ENCODE peak calls at places on chromosome 4, in four cellular contexts. One of them, this sample, is unnamed.

GRCh38 chr4:142160509-142160908 is 524.1 kb downstream of the IL15 start:
- DNase-seq in GM23248: no peak
- DNase-seq in heart right ventricle: no peak
- DNase-seq in breast epithelium: no peak
- DNase-seq in this sample: no peak

GRCh38 chr4:89708903-89709361 is 128.0 kb downstream of the SNCA start:
- DNase-seq in heart right ventricle: no peak
- DNase-seq in breast epithelium: no peak
- DNase-seq in GM23248: no peak
- DNase-seq in this sample: peak; percentile 34

GRCh38 chr4:70269674-70270073 is 27.3 kb downstream of the CSN3 start:
- DNase-seq in heart right ventricle: no peak
- DNase-seq in GM23248: peak; percentile 4
- DNase-seq in breast epithelium: no peak
- DNase-seq in this sample: no peak

GRCh38 chr4:99852199-99852718 is 35.6 kb downstream of the DAPP1 start:
- DNase-seq in breast epithelium: no peak
- DNase-seq in heart right ventricle: no peak
- DNase-seq in GM23248: no peak
- DNase-seq in this sample: no peak

GRCh38 chr4:69881173-69881773 is 21.3 kb upstream of the SULT1E1 start:
- DNase-seq in breast epithelium: no peak
- DNase-seq in heart right ventricle: no peak
- DNase-seq in GM23248: peak; percentile 77
- DNase-seq in this sample: no peak

GRCh38 chr4:17469931-17470674 is 41.8 kb downstream of the QDPR start:
- DNase-seq in GM23248: no peak
- DNase-seq in heart right ventricle: no peak
- DNase-seq in breast epithelium: no peak
- DNase-seq in this sample: no peak

GRCh38 chr4:158353541-158354304 is 143.4 kb downstream of the TMEM144 start:
- DNase-seq in breast epithelium: no peak
- DNase-seq in GM23248: no peak
- DNase-seq in heart right ventricle: no peak
- DNase-seq in this sample: no peak

GRCh38 chr4:163592207-163592606 is 97.7 kb downstream of the TMA16 start:
- DNase-seq in GM23248: no peak
- DNase-seq in heart right ventricle: no peak
- DNase-seq in breast epithelium: no peak
- DNase-seq in this sample: no peak

GRCh38 chr4:96983830-96984229 is 1143.9 kb downstream of the PDHA2 start:
- DNase-seq in heart right ventricle: no peak
- DNase-seq in GM23248: no peak
- DNase-seq in breast epithelium: no peak
- DNase-seq in this sample: no peak

GRCh38 chr4:81724925-81725329 is 253.2 kb upstream of the RASGEF1B start:
- DNase-seq in breast epithelium: no peak
- DNase-seq in heart right ventricle: peak; percentile 15
- DNase-seq in GM23248: peak; percentile 2
- DNase-seq in this sample: no peak

GRCh38 chr4:95643627-95644026 is 94.9 kb upstream of the UNC5C start:
- DNase-seq in heart right ventricle: no peak
- DNase-seq in GM23248: no peak
- DNase-seq in breast epithelium: no peak
- DNase-seq in this sample: no peak

GRCh38 chr4:187814737-187815465 is 180.7 kb upstream of the ZFP42 start:
- DNase-seq in GM23248: peak; percentile 2
- DNase-seq in heart right ventricle: peak; percentile 7
- DNase-seq in breast epithelium: no peak
- DNase-seq in this sample: no peak

GRCh38 chr4:8281519-8282133 is 12.1 kb downstream of the HTRA3 start:
- DNase-seq in heart right ventricle: peak; percentile 85
- DNase-seq in GM23248: peak; percentile 54
- DNase-seq in breast epithelium: no peak
- DNase-seq in this sample: no peak

GRCh38 chr4:95409127-95409526 is 139.6 kb downstream of the UNC5C start:
- DNase-seq in heart right ventricle: no peak
- DNase-seq in GM23248: no peak
- DNase-seq in breast epithelium: no peak
- DNase-seq in this sample: no peak

GRCh38 chr4:122842984-122843531 is 16.4 kb downstream of the FGF2 start:
- DNase-seq in heart right ventricle: no peak
- DNase-seq in GM23248: peak; percentile 48
- DNase-seq in breast epithelium: no peak
- DNase-seq in this sample: no peak

GRCh38 chr4:129218355-129218754 is 122.4 kb downstream of the C4orf33 start:
- DNase-seq in breast epithelium: no peak
- DNase-seq in GM23248: peak; percentile 14
- DNase-seq in heart right ventricle: no peak
- DNase-seq in this sample: peak; percentile 5

GRCh38 chr4:1497189-1497801 is 91.1 kb upstream of the NKX1-1 start:
- DNase-seq in breast epithelium: no peak
- DNase-seq in GM23248: no peak
- DNase-seq in heart right ventricle: no peak
- DNase-seq in this sample: no peak

GRCh38 chr4:132266374-132266773 is 882.7 kb upstream of the PCDH10 start:
- DNase-seq in heart right ventricle: no peak
- DNase-seq in GM23248: no peak
- DNase-seq in breast epithelium: no peak
- DNase-seq in this sample: no peak

GRCh38 chr4:110193822-110194761 is 4.3 kb downstream of the ELOVL6 start:
- DNase-seq in breast epithelium: peak; percentile 65
- DNase-seq in GM23248: peak; percentile 54
- DNase-seq in heart right ventricle: peak; percentile 35
- DNase-seq in this sample: peak; percentile 8

GRCh38 chr4:180054291-180054690 is 2188.9 kb upstream of the TENM3 start:
- DNase-seq in heart right ventricle: no peak
- DNase-seq in breast epithelium: no peak
- DNase-seq in GM23248: no peak
- DNase-seq in this sample: no peak

GRCh38 chr4:138007572-138007971 is 234.6 kb downstream of the SLC7A11 start:
- DNase-seq in heart right ventricle: no peak
- DNase-seq in breast epithelium: no peak
- DNase-seq in GM23248: peak; percentile 20
- DNase-seq in this sample: no peak

GRCh38 chr4:122195718-122196117 is 43.6 kb downstream of the BLTP1 start:
- DNase-seq in GM23248: peak; percentile 12
- DNase-seq in heart right ventricle: no peak
- DNase-seq in breast epithelium: no peak
- DNase-seq in this sample: no peak

GRCh38 chr4:76200771-76201224 is 12.8 kb downstream of the SCARB2 start:
- DNase-seq in GM23248: no peak
- DNase-seq in heart right ventricle: no peak
- DNase-seq in breast epithelium: no peak
- DNase-seq in this sample: no peak

GRCh38 chr4:156523991-156524390 is 447.6 kb downstream of the PDGFC start:
- DNase-seq in heart right ventricle: no peak
- DNase-seq in breast epithelium: no peak
- DNase-seq in GM23248: no peak
- DNase-seq in this sample: no peak

GRCh38 chr4:103268746-103269145 is 70.6 kb upstream of the CENPE start:
- DNase-seq in breast epithelium: no peak
- DNase-seq in GM23248: no peak
- DNase-seq in heart right ventricle: no peak
- DNase-seq in this sample: no peak

GRCh38 chr4:172953896-172954568 is 214.6 kb upstream of the GALNT7 start:
- DNase-seq in breast epithelium: no peak
- DNase-seq in heart right ventricle: no peak
- DNase-seq in GM23248: peak; percentile 4
- DNase-seq in this sample: no peak

GRCh38 chr4:27360651-27361347 is 500.2 kb downstream of the STIM2 start:
- DNase-seq in heart right ventricle: no peak
- DNase-seq in GM23248: peak; percentile 81
- DNase-seq in breast epithelium: no peak
- DNase-seq in this sample: no peak

GRCh38 chr4:76982638-76983579 is 33.4 kb downstream of the SEPTIN11 start:
- DNase-seq in breast epithelium: no peak
- DNase-seq in GM23248: peak; percentile 31
- DNase-seq in heart right ventricle: no peak
- DNase-seq in this sample: no peak

GRCh38 chr4:163548481-163549243 is 54.2 kb downstream of the TMA16 start:
- DNase-seq in GM23248: peak; percentile 79
- DNase-seq in breast epithelium: no peak
- DNase-seq in heart right ventricle: no peak
- DNase-seq in this sample: no peak

GRCh38 chr4:69748176-69748575 is 12.2 kb downstream of the SULT1B1 start:
- DNase-seq in breast epithelium: no peak
- DNase-seq in GM23248: peak; percentile 35
- DNase-seq in heart right ventricle: no peak
- DNase-seq in this sample: no peak

GRCh38 chr4:1201851-1202525 is 29.6 kb upstream of the SPON2 start:
- DNase-seq in GM23248: peak; percentile 35
- DNase-seq in heart right ventricle: peak; percentile 40
- DNase-seq in breast epithelium: peak; percentile 56
- DNase-seq in this sample: no peak

GRCh38 chr4:86358176-86358701 is 1.6 kb downstream of the MAPK10 start:
- DNase-seq in breast epithelium: no peak
- DNase-seq in GM23248: no peak
- DNase-seq in heart right ventricle: no peak
- DNase-seq in this sample: peak; percentile 4

GRCh38 chr4:86356831-86357230 is 3.0 kb downstream of the MAPK10 start:
- DNase-seq in breast epithelium: no peak
- DNase-seq in GM23248: no peak
- DNase-seq in heart right ventricle: no peak
- DNase-seq in this sample: no peak

GRCh38 chr4:86357608-86358007 is 2.2 kb downstream of the MAPK10 start:
- DNase-seq in heart right ventricle: no peak
- DNase-seq in breast epithelium: no peak
- DNase-seq in GM23248: no peak
- DNase-seq in this sample: no peak

GRCh38 chr4:86362510-86362909 is 2.7 kb upstream of the MAPK10 start:
- DNase-seq in breast epithelium: no peak
- DNase-seq in GM23248: no peak
- DNase-seq in heart right ventricle: no peak
- DNase-seq in this sample: no peak

DNA sequence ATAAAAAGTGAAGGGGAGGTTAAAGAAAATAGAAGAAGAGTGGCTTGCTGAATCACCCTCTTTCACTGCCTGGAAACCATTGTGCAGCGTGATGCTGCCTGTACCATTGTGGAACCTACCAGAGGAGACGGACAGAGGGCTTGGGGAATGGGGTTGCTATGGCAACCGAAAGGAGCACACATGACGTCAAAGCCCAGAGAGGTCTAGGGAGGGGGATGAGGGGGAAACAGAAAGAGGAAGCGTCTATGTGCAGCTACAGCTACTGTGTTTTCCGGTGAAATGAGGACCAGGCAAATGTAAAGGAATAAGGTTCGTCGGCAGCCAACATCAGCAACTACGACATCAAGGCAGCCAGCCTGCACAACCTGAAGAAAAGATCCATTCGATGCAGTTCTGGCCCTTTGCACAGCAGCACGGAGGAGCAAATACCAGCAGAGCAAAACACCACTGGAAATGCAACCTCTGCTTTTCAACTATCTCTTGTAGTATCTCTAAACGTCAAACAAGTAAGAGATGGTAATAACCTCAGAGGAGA is at the start of gene MAPK10:
- DNase-seq in breast epithelium: no peak
- DNase-seq in heart right ventricle: peak; percentile 33
- DNase-seq in GM23248: peak; percentile 71
- DNase-seq in this sample: peak; percentile 79
- H3K27ac ChIP-seq in breast epithelium: no peak within 1 kb of the TSS
- H3K27ac ChIP-seq in heart right ventricle: peak within 1 kb of the TSS; percentile 12
- H3K27ac ChIP-seq in GM23248: no peak within 1 kb of the TSS
- H3K27ac ChIP-seq in this sample: peak within 1 kb of the TSS; percentile 87

GRCh38 chr4:38382492-38382891 is 281.5 kb upstream of the KLF3 start:
- DNase-seq in GM23248: no peak
- DNase-seq in heart right ventricle: no peak
- DNase-seq in breast epithelium: no peak
- DNase-seq in this sample: no peak
- H3K27ac ChIP-seq in GM23248: no peak overlapping the region
- H3K27ac ChIP-seq in heart right ventricle: no peak overlapping the region
- H3K27ac ChIP-seq in breast epithelium: no peak overlapping the region
- H3K27ac ChIP-seq in this sample: no peak overlapping the region

DNA sequence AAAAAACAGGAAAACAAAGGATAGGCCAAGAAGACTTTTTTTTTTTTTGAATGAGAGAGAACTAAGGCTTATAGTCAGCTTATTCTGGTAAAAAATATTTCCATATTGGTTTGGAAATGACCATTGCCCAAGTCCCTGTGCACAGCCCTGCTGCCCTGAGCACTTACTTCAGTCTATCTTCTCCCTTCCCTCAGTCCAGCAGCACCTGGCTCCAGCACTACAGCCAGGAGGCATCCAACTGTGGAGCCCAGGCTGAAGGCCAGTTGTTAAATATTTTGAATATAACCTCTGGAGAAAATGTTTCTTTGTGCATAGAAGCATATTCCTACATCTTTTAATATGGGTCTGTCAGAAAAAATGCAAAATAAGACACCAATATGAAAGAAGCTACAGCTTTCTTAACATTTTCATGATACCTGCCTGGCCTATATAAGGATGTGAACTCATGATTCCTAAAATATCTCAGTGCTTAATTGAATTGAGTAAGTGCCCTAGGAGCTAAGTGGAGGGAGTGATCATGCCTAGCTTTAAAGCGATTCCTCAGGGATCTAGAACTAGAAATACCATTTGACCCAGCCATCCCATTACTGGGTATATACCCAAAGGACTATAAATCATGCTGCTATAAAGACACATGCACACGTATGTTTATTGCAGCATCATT is 14.4 kb downstream of the LRRC66 start:
- DNase-seq in GM23248: no peak
- DNase-seq in breast epithelium: no peak
- DNase-seq in heart right ventricle: no peak
- DNase-seq in this sample: no peak
- H3K27ac ChIP-seq in GM23248: no peak overlapping the region
- H3K27ac ChIP-seq in breast epithelium: no peak overlapping the region
- H3K27ac ChIP-seq in heart right ventricle: no peak overlapping the region
- H3K27ac ChIP-seq in this sample: no peak overlapping the region

GRCh38 chr4:4945021-4945420 is 74.2 kb downstream of the CYTL1 start:
- DNase-seq in GM23248: no peak
- DNase-seq in heart right ventricle: no peak
- DNase-seq in breast epithelium: no peak
- DNase-seq in this sample: no peak
- H3K27ac ChIP-seq in GM23248: no peak overlapping the region
- H3K27ac ChIP-seq in heart right ventricle: no peak overlapping the region
- H3K27ac ChIP-seq in breast epithelium: no peak overlapping the region
- H3K27ac ChIP-seq in this sample: no peak overlapping the region